ENCODE peak calls at places on chromosomes 4 and X, in seven cellular contexts. One of them, this sample, is unnamed.

GRCh38 chrX:40130207-40130606 is 32.4 kb upstream of the BCOR start:
- DNase-seq in GM04504: no peak
- DNase-seq in kidney tubule cell: peak; percentile 88
- DNase-seq in ovary: no peak
- DNase-seq in activated T-helper 1 cell treated with Interleukin-2 at 50 U/mL for 16 hours: no peak
- DNase-seq in nucleus accumbens: no peak
- DNase-seq in GM12878: no peak
- DNase-seq in this sample: no peak

GRCh38 chr4:153655928-153656327 is 28.2 kb upstream of the TLR2 start:
- DNase-seq in GM04504: no peak
- DNase-seq in kidney tubule cell: no peak
- DNase-seq in ovary: no peak
- DNase-seq in activated T-helper 1 cell treated with Interleukin-2 at 50 U/mL for 16 hours: no peak
- DNase-seq in nucleus accumbens: no peak
- DNase-seq in GM12878: no peak
- DNase-seq in this sample: no peak

GRCh38 chrX:11688201-11688600 is 22.5 kb upstream of the ARHGAP6 start:
- DNase-seq in GM04504: no peak
- DNase-seq in kidney tubule cell: no peak
- DNase-seq in ovary: no peak
- DNase-seq in activated T-helper 1 cell treated with Interleukin-2 at 50 U/mL for 16 hours: no peak
- DNase-seq in nucleus accumbens: no peak
- DNase-seq in GM12878: no peak
- DNase-seq in this sample: no peak

GRCh38 chr4:3268395-3269104 is 19.6 kb downstream of the MSANTD1 start:
- DNase-seq in GM04504: no peak
- DNase-seq in kidney tubule cell: no peak
- DNase-seq in ovary: no peak
- DNase-seq in activated T-helper 1 cell treated with Interleukin-2 at 50 U/mL for 16 hours: no peak
- DNase-seq in nucleus accumbens: no peak
- DNase-seq in GM12878: no peak
- DNase-seq in this sample: no peak

GRCh38 chr4:186657766-186658165 is 65.9 kb downstream of the FAT1 start:
- DNase-seq in GM04504: no peak
- DNase-seq in kidney tubule cell: peak; percentile 36
- DNase-seq in ovary: no peak
- DNase-seq in activated T-helper 1 cell treated with Interleukin-2 at 50 U/mL for 16 hours: no peak
- DNase-seq in nucleus accumbens: no peak
- DNase-seq in GM12878: no peak
- DNase-seq in this sample: no peak

GRCh38 chr4:1031956-1032795 is 20.8 kb downstream of the FGFRL1 start:
- DNase-seq in GM04504: no peak
- DNase-seq in kidney tubule cell: no peak
- DNase-seq in ovary: no peak
- DNase-seq in activated T-helper 1 cell treated with Interleukin-2 at 50 U/mL for 16 hours: no peak
- DNase-seq in nucleus accumbens: no peak
- DNase-seq in GM12878: no peak
- DNase-seq in this sample: no peak

GRCh38 chrX:47514553-47515235 is 31.7 kb upstream of the ZNF41 start:
- DNase-seq in GM04504: peak; percentile 28
- DNase-seq in kidney tubule cell: peak; percentile 32
- DNase-seq in ovary: no peak
- DNase-seq in activated T-helper 1 cell treated with Interleukin-2 at 50 U/mL for 16 hours: no peak
- DNase-seq in nucleus accumbens: no peak
- DNase-seq in GM12878: no peak
- DNase-seq in this sample: no peak

GRCh38 chr4:56293121-56293520 is 94.2 kb downstream of the AASDH start:
- DNase-seq in GM04504: no peak
- DNase-seq in kidney tubule cell: no peak
- DNase-seq in ovary: no peak
- DNase-seq in activated T-helper 1 cell treated with Interleukin-2 at 50 U/mL for 16 hours: no peak
- DNase-seq in nucleus accumbens: no peak
- DNase-seq in GM12878: no peak
- DNase-seq in this sample: no peak

GRCh38 chr4:126592088-126592487 is 1040.7 kb upstream of the INTU start:
- DNase-seq in GM04504: no peak
- DNase-seq in kidney tubule cell: peak; percentile 3
- DNase-seq in ovary: no peak
- DNase-seq in activated T-helper 1 cell treated with Interleukin-2 at 50 U/mL for 16 hours: no peak
- DNase-seq in nucleus accumbens: no peak
- DNase-seq in GM12878: no peak
- DNase-seq in this sample: no peak

GRCh38 chrX:145041486-145041885 is 205.8 kb upstream of the SPANXN1 start:
- DNase-seq in GM04504: no peak
- DNase-seq in kidney tubule cell: no peak
- DNase-seq in ovary: no peak
- DNase-seq in activated T-helper 1 cell treated with Interleukin-2 at 50 U/mL for 16 hours: no peak
- DNase-seq in nucleus accumbens: no peak
- DNase-seq in GM12878: no peak
- DNase-seq in this sample: no peak

GRCh38 chrX:56813318-56813837 is 84.3 kb downstream of the NBDY start:
- DNase-seq in GM04504: peak; percentile 56
- DNase-seq in kidney tubule cell: no peak
- DNase-seq in ovary: no peak
- DNase-seq in activated T-helper 1 cell treated with Interleukin-2 at 50 U/mL for 16 hours: no peak
- DNase-seq in nucleus accumbens: no peak
- DNase-seq in GM12878: no peak
- DNase-seq in this sample: peak; percentile 17

GRCh38 chrX:119870626-119871131 is 854 bp downstream of the RNF113A start:
- DNase-seq in GM04504: no peak
- DNase-seq in kidney tubule cell: peak; percentile 53
- DNase-seq in ovary: no peak
- DNase-seq in activated T-helper 1 cell treated with Interleukin-2 at 50 U/mL for 16 hours: no peak
- DNase-seq in nucleus accumbens: peak; percentile 22
- DNase-seq in GM12878: no peak
- DNase-seq in this sample: no peak

GRCh38 chr4:165326831-165327210 is 648 bp upstream of the MSMO1 start:
- DNase-seq in GM04504: no peak
- DNase-seq in kidney tubule cell: peak; percentile 52
- DNase-seq in ovary: peak; percentile 58
- DNase-seq in activated T-helper 1 cell treated with Interleukin-2 at 50 U/mL for 16 hours: no peak
- DNase-seq in nucleus accumbens: peak; percentile 34
- DNase-seq in GM12878: no peak
- DNase-seq in this sample: no peak

GRCh38 chr4:46931981-46932380 is 22.9 kb upstream of the COX7B2 start:
- DNase-seq in GM04504: no peak
- DNase-seq in kidney tubule cell: peak; percentile 29
- DNase-seq in ovary: no peak
- DNase-seq in activated T-helper 1 cell treated with Interleukin-2 at 50 U/mL for 16 hours: no peak
- DNase-seq in nucleus accumbens: peak; percentile 16
- DNase-seq in GM12878: peak; percentile 2
- DNase-seq in this sample: peak; percentile 2

GRCh38 chrX:37509349-37509748 is 62.1 kb upstream of the LANCL3 start:
- DNase-seq in GM04504: no peak
- DNase-seq in kidney tubule cell: peak; percentile 25
- DNase-seq in ovary: no peak
- DNase-seq in activated T-helper 1 cell treated with Interleukin-2 at 50 U/mL for 16 hours: no peak
- DNase-seq in nucleus accumbens: no peak
- DNase-seq in GM12878: no peak
- DNase-seq in this sample: no peak

GRCh38 chr4:88791274-88791673 is 93.6 kb upstream of the NAP1L5 start:
- DNase-seq in GM04504: no peak
- DNase-seq in kidney tubule cell: peak; percentile 57
- DNase-seq in ovary: no peak
- DNase-seq in activated T-helper 1 cell treated with Interleukin-2 at 50 U/mL for 16 hours: no peak
- DNase-seq in nucleus accumbens: no peak
- DNase-seq in GM12878: no peak
- DNase-seq in this sample: no peak

GRCh38 chr4:79864470-79865190 is 208.4 kb downstream of the ANTXR2 start:
- DNase-seq in GM04504: no peak
- DNase-seq in kidney tubule cell: no peak
- DNase-seq in ovary: no peak
- DNase-seq in activated T-helper 1 cell treated with Interleukin-2 at 50 U/mL for 16 hours: no peak
- DNase-seq in nucleus accumbens: no peak
- DNase-seq in GM12878: no peak
- DNase-seq in this sample: no peak

GRCh38 chrX:96837808-96838207 is 45.9 kb upstream of the RPA4 start:
- DNase-seq in GM04504: no peak
- DNase-seq in kidney tubule cell: peak; percentile 1
- DNase-seq in ovary: no peak
- DNase-seq in activated T-helper 1 cell treated with Interleukin-2 at 50 U/mL for 16 hours: no peak
- DNase-seq in nucleus accumbens: no peak
- DNase-seq in GM12878: no peak
- DNase-seq in this sample: no peak

GRCh38 chr4:7900351-7900750 is 39.3 kb downstream of the AFAP1 start:
- DNase-seq in GM04504: no peak
- DNase-seq in kidney tubule cell: no peak
- DNase-seq in ovary: no peak
- DNase-seq in activated T-helper 1 cell treated with Interleukin-2 at 50 U/mL for 16 hours: no peak
- DNase-seq in nucleus accumbens: no peak
- DNase-seq in GM12878: no peak
- DNase-seq in this sample: no peak

GRCh38 chr4:187826725-187827124 is 168.8 kb upstream of the ZFP42 start:
- DNase-seq in GM04504: no peak
- DNase-seq in kidney tubule cell: no peak
- DNase-seq in ovary: no peak
- DNase-seq in activated T-helper 1 cell treated with Interleukin-2 at 50 U/mL for 16 hours: no peak
- DNase-seq in nucleus accumbens: no peak
- DNase-seq in GM12878: no peak
- DNase-seq in this sample: no peak

GRCh38 chr4:144645621-144646522 is at the start of gene HHIP:
- DNase-seq in GM04504: no peak
- DNase-seq in kidney tubule cell: peak; percentile 33
- DNase-seq in ovary: peak; percentile 73
- DNase-seq in activated T-helper 1 cell treated with Interleukin-2 at 50 U/mL for 16 hours: no peak
- DNase-seq in nucleus accumbens: peak; percentile 87
- DNase-seq in GM12878: no peak
- DNase-seq in this sample: no peak